ENCODE peak calls at places on chromosome 16, in ten cellular contexts. O is nucleus accumbens; S is neural progenitor cell; G is activated effector memory CD4-positive, alpha-beta T cell treated with anti-CD3 and anti-CD28 coated beads, Interleukin-2, amount 50 U/mL, for 16 hours; X is adrenal gland; Q is activated CD4-positive, CD25-positive, alpha-beta regulatory T cell; U is A673; P is GM04504; R is glutamatergic neuron; Z is activated naive CD4-positive, alpha-beta T cell treated with anti-CD3 and anti-CD28 coated beads, Interleukin-2, amount 10 ng/mL, durations not matched to agents 7 days and 5 days. T is an unnamed sample.

GRCh38 chr16:22191966-22192260 is 14.2 kb upstream of the EEF2K start:
- DNase-seq in S (no peak), X (peak; percentile 50), G (peak; percentile 75), Z (peak; percentile 66), Q (no peak), U (no peak), R (no peak), P (no peak), O (peak; percentile 4), T (peak; percentile 34)

GRCh38 chr16:73483076-73483791 is 435.3 kb upstream of the ZFHX3 start:
- DNase-seq in S (peak; percentile 53), X (no peak), Q (no peak), P (no peak), Z (no peak), U (no peak), R (peak; percentile 24), G (no peak), O (no peak), T (no peak)

GRCh38 chr16:69035375-69035774 is 70.1 kb upstream of the HAS3 start:
- DNase-seq in Q (no peak), S (no peak), X (no peak), G (no peak), U (no peak), P (no peak), R (no peak), O (no peak), Z (no peak), T (no peak)

GRCh38 chr16:86781046-86781445 is 202.7 kb downstream of the FOXL1 start:
- DNase-seq in S (no peak), P (no peak), R (peak; percentile 71), G (no peak), Z (no peak), O (no peak), X (no peak), U (no peak), Q (no peak), T (no peak)

GRCh38 chr16:12584488-12585233 is 219.0 kb downstream of the CPPED1 start:
- DNase-seq in G (peak; percentile 30), R (no peak), Z (no peak), S (no peak), O (no peak), P (no peak), Q (no peak), U (no peak), X (no peak), T (no peak)

GRCh38 chr16:69417537-69418199 is 6.8 kb upstream of the CYB5B start:
- DNase-seq in R (no peak), U (no peak), G (no peak), P (no peak), S (no peak), Z (no peak), X (peak; percentile 77), O (peak; percentile 57), Q (no peak), T (no peak)

GRCh38 chr16:81521141-81521626 is 76.6 kb downstream of the CMIP start:
- DNase-seq in O (peak; percentile 60), P (no peak), Z (peak; percentile 89), R (peak; percentile 67), X (no peak), S (no peak), G (peak; percentile 87), U (no peak), Q (peak; percentile 64), T (peak; percentile 34)

GRCh38 chr16:66923247-66923851 is 2.0 kb downstream of the RRAD start:
- DNase-seq in G (no peak), R (no peak), Q (no peak), S (no peak), U (peak; percentile 76), O (no peak), Z (no peak), X (peak; percentile 88), P (no peak), T (no peak)

GRCh38 chr16:30637952-30638351 is 12.8 kb upstream of the PRR14 start:
- DNase-seq in Z (peak; percentile 52), Q (no peak), P (no peak), O (no peak), S (peak; percentile 47), X (no peak), U (peak; percentile 79), R (no peak), G (no peak), T (no peak)

GRCh38 chr16:67943619-67944503 is at the start of gene LCAT:
- DNase-seq in G (no peak), O (peak; percentile 81), X (peak; percentile 69), P (no peak), Z (no peak), S (peak; percentile 38), R (no peak), U (peak; percentile 29), Q (no peak), T (no peak)

GRCh38 chr16:87351320-87351698 is 32.3 kb downstream of the FBXO31 start:
- DNase-seq in Q (no peak), Z (no peak), U (no peak), O (no peak), P (peak; percentile 3), S (no peak), G (no peak), R (peak; percentile 63), X (no peak), T (no peak)

GRCh38 chr16:87324411-87325275 is 7.5 kb upstream of the C16orf95 start:
- DNase-seq in S (peak; percentile 84), Q (peak; percentile 16), O (no peak), P (no peak), G (peak; percentile 80), R (peak; percentile 75), X (no peak), Z (peak; percentile 64), U (peak; percentile 57), T (no peak)

T was measured in body of pancreas.